ENCODE peak calls at places on chromosomes 13 and 19, in eight cellular contexts. Z is A549, E is suprapubic skin, Q is IMR-90, X is adrenal gland, H is HCT116, I is Peyer's patch, G is stomach. W is an unnamed sample.

GRCh38 chr13:36718146-36718545 is 44.3 kb downstream of the SERTM1 start:
- DNase-seq in Z (no peak), E (no peak), Q (peak; percentile 3), X (no peak), H (no peak), I (no peak), G (no peak), W (no peak)

GRCh38 chr13:68257111-68257842 is 1027.1 kb upstream of the PCDH9 start:
- DNase-seq in Z (no peak), E (no peak), Q (no peak), X (no peak), H (no peak), I (no peak), G (no peak), W (no peak)

GRCh38 chr19:43439183-43440063 is 24.7 kb downstream of the TEX101 start:
- DNase-seq in Z (peak; percentile 91), E (no peak), Q (no peak), X (no peak), H (peak; percentile 38), I (peak; percentile 50), G (no peak), W (no peak)

GRCh38 chr19:42252365-42253244 is 2.3 kb downstream of the ERF start:
- DNase-seq in Z (peak; percentile 52), E (no peak), Q (peak; percentile 68), X (peak; percentile 74), H (no peak), I (peak; percentile 53), G (no peak), W (peak; percentile 64)

GRCh38 chr13:100443278-100443997 is 145.2 kb downstream of the GGACT start:
- DNase-seq in Z (no peak), E (no peak), Q (no peak), X (no peak), H (no peak), I (no peak), G (no peak), W (no peak)

GRCh38 chr13:35475960-35476943 is at the start of gene MAB21L1:
- DNase-seq in Z (no peak), E (peak; percentile 80), Q (peak; percentile 19), X (no peak), H (no peak), I (no peak), G (peak; percentile 38), W (peak; percentile 46)

GRCh38 chr13:43838909-43839308 is 40.6 kb downstream of the CCDC122 start:
- DNase-seq in Z (no peak), E (no peak), Q (peak; percentile 54), X (no peak), H (no peak), I (no peak), G (no peak), W (no peak)

GRCh38 chr13:103002279-103002678 is 63.9 kb downstream of the SLC10A2 start:
- DNase-seq in Z (no peak), E (no peak), Q (no peak), X (no peak), H (no peak), I (peak; percentile 53), G (no peak), W (no peak)

GRCh38 chr13:37481005-37481857 is 117.3 kb downstream of the POSTN start:
- DNase-seq in Z (no peak), E (no peak), Q (peak; percentile 66), X (no peak), H (no peak), I (no peak), G (no peak), W (no peak)

GRCh38 chr13:23469901-23470525 is 36.5 kb upstream of the SACS start:
- DNase-seq in Z (peak; percentile 6), E (no peak), Q (peak; percentile 83), X (no peak), H (no peak), I (no peak), G (no peak), W (no peak)

GRCh38 chr13:26050568-26051230 is 1.1 kb downstream of the SHISA2 start:
- DNase-seq in Z (peak; percentile 2), E (no peak), Q (no peak), X (no peak), H (no peak), I (no peak), G (peak; percentile 49), W (no peak)

GRCh38 chr13:102128216-102128800 is 273.5 kb downstream of the FGF14 start:
- DNase-seq in Z (no peak), E (no peak), Q (peak; percentile 42), X (no peak), H (no peak), I (no peak), G (no peak), W (no peak)

GRCh38 chr19:19079571-19079970 is 15.8 kb downstream of the SLC25A42 start:
- DNase-seq in Z (no peak), E (no peak), Q (no peak), X (no peak), H (no peak), I (no peak), G (no peak), W (no peak)

GRCh38 chr13:66926200-66926850 is 303.8 kb downstream of the PCDH9 start:
- DNase-seq in Z (no peak), E (no peak), Q (no peak), X (no peak), H (no peak), I (no peak), G (no peak), W (no peak)

GRCh38 chr13:93959796-93960533 is 519.5 kb downstream of the DCT start:
- DNase-seq in Z (no peak), E (no peak), Q (peak; percentile 46), X (no peak), H (no peak), I (no peak), G (no peak), W (no peak)

GRCh38 chr19:51020988-51021651 is 1.6 kb upstream of the KLK10 start:
- DNase-seq in Z (peak; percentile 70), E (no peak), Q (peak; percentile 51), X (peak; percentile 28), H (no peak), I (no peak), G (peak; percentile 34), W (no peak)

GRCh38 chr13:43876366-43876765 is 3.2 kb downstream of the CCDC122 start:
- DNase-seq in Z (no peak), E (no peak), Q (no peak), X (no peak), H (no peak), I (no peak), G (no peak), W (no peak)

GRCh38 chr13:37375071-37375470 is 223.5 kb downstream of the POSTN start:
- DNase-seq in Z (no peak), E (no peak), Q (no peak), X (no peak), H (no peak), I (no peak), G (no peak), W (no peak)

GRCh38 chr19:7199613-7200533 is 94.3 kb downstream of the INSR start:
- DNase-seq in Z (peak; percentile 62), E (no peak), Q (peak; percentile 17), X (no peak), H (peak; percentile 50), I (peak; percentile 63), G (peak; percentile 46), W (no peak)
- TF ChIP-seq POLR2A in Z (no peak), E (no peak), Q (no peak), X (peak; percentile 20), H (no peak), I (no peak), G (no peak), W (no peak)

DNA sequence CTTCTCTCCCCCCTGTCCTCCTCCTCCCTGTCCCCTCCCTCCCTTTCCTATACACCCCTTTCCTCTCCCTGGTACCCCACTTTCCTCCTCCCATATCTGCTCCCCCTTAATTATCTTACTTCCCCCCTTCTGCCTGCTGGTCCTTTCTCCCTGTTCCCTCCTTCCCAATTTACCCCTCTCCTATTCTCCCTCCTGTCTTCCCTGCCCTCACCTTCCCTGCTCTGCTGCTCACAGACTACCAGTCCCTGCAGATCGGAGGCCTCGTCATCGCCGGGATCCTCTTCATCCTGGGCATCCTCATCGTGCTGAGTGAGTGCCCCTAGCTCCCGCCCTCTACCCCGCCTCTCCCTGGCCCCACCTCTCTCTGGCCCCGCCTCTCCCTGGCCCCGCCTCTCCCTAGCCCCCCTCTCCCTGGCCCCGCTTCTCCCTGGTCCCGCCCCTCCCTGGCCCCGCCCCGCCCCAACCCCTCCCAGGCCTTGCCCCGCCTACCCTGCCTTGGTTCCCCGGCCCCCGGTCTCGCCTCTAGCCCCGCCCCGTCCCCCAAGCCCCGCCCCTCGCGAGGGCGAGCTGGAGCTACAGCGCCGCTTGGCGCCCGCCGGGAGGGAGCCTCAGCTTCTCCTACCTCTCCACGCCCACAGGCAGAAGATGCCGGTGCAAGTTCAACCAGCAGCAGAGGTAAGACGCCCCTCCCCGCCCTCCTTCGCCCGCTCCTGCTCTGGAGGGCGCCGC is 2.0 kb upstream of the FXYD7 start:
- DNase-seq in Z (peak; percentile 95), E (peak; percentile 96), Q (peak; percentile 86), X (peak; percentile 91), H (peak; percentile 83), I (peak; percentile 97), G (peak; percentile 97), W (peak; percentile 91)
- H3K27ac ChIP-seq in Z (peak overlapping the region; percentile 52), E (peak overlapping the region; percentile 90), Q (no peak overlapping the region), X (no peak overlapping the region), H (peak overlapping the region; percentile 32), I (peak overlapping the region; percentile 84), G (peak overlapping the region; percentile 76), W (peak overlapping the region; percentile 97)

DNA sequence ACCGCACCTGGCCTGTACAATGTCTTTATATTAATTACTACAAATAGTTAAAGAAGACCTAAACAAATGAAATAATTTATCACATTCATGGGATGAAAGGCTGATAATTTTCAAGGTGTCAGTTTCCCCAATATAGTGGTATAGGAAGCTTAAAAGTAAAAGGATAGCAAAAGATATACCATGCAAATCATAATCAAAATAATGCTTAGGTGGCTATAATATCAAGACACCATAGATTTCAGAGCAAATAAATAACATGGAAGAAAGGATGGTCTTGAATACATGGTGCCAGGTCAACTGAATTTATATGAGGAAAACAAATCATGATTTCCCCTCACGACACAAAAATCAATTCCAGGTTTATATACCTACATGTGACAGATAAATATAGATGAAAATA is 4.8 kb downstream of the ZNF790 start:
- DNase-seq in Z (no peak), E (no peak), Q (no peak), X (no peak), H (no peak), I (no peak), G (no peak), W (no peak)
- H3K9me3 ChIP-seq in Z (peaks cover 97% of the 10 kb centered on the region), E (peaks cover 53% of the 10 kb centered on the region), Q (peaks cover 52% of the 10 kb centered on the region), X (peaks cover 31% of the 10 kb centered on the region), H (peaks cover 24% of the 10 kb centered on the region), I (no peaks in the 10 kb centered on the region), G (peaks cover 85% of the 10 kb centered on the region), W (peaks cover 77% of the 10 kb centered on the region)

DNA sequence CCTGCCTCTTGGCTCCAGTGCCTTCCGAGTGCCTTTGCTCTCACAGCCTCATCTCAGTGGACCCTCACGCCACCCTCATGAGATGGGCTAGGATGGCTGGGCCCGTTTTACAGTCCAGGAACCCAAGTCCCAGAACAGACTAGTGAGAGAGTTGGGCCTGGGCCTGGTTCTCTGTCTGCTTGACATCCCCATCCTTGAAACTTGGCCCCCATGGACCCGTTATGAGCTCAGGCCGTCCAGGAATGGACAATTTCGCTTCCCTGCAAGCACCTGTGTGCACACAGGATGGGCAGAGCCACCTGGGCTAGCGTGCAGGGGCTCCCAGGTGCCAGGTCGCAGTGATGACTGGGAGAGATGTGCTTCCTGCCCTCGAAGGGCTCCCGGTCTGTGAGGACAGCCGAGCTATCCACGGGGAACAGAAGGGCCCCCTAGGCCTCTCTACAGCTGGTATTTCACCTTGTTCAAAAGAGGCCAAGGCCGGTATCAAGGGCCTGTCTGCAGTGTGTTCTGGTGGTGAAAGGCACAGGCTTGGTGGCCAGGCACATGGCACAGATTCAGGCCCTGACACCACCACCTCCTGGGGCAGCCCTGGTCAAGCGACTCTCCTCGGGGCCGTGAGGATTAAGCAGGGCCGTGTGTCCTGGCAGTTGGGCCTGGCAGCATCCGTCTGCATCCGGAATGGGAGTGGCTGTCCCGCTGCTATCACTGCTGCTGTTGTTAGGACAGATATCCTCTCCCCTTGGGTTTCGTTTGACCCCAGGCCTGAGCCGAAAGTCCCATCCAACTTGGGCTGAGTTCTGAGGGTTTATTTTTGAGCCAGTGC is 38.9 kb downstream of the CAPN12 start:
- DNase-seq in Z (no peak), E (no peak), Q (no peak), X (no peak), H (no peak), I (no peak), G (no peak), W (no peak)
- TF ChIP-seq POLR2A in Z (no peak), E (no peak), Q (no peak), X (no peak), H (no peak), I (no peak), G (no peak), W (no peak)